ENCODE peak calls at places on chromosomes 16 and 17, in ten cellular contexts. T is mucosa of descending colon; X is CD8-positive, alpha-beta T cell; N is cardiac muscle cell; I is AG04449; P is astrocyte of the cerebellum; H is HFFc6; Z is Calu3; R is A549; J is WTC11. V is an unnamed sample.
A peak's percentile ranks its signal among the peaks of the same experiment; 100 is the strongest.

GRCh38 chr17:67993153-67993997 is 2.9 kb downstream of the C17orf58 start:
- DNase-seq in N (peak; percentile 91), Z (peak; percentile 89), J (peak; percentile 76), I (no peak), X (peak; percentile 67), T (peak; percentile 91), P (peak; percentile 35), H (peak; percentile 64), R (peak; percentile 77), V (peak; percentile 82)

GRCh38 chr17:66784621-66785364 is 50.1 kb upstream of the CACNG5 start:
- DNase-seq in I (no peak), T (no peak), R (no peak), J (no peak), Z (no peak), N (no peak), P (no peak), H (no peak), X (no peak), V (no peak)

GRCh38 chr17:40345161-40346034 is 19.1 kb downstream of the GJD3 start:
- DNase-seq in P (no peak), H (peak; percentile 40), I (no peak), R (peak; percentile 85), X (peak; percentile 54), Z (peak; percentile 99), J (peak; percentile 85), N (peak; percentile 87), T (peak; percentile 91), V (peak; percentile 55)

GRCh38 chr16:11251525-11252481 is 4.2 kb downstream of the SOCS1 start:
- DNase-seq in I (peak; percentile 52), N (no peak), T (no peak), R (no peak), P (peak; percentile 18), X (peak; percentile 80), H (peak; percentile 33), J (no peak), Z (no peak), V (no peak)

GRCh38 chr17:38352245-38353083 is 820 bp downstream of the SOCS7 start:
- DNase-seq in N (peak; percentile 53), X (peak; percentile 12), J (peak; percentile 37), P (no peak), I (no peak), T (peak; percentile 61), H (no peak), Z (peak; percentile 66), R (peak; percentile 29), V (peak; percentile 66)

GRCh38 chr17:49148171-49148570 is 15.6 kb downstream of the B4GALNT2 start:
- DNase-seq in R (no peak), Z (no peak), X (no peak), P (no peak), H (no peak), N (no peak), J (no peak), T (no peak), I (no peak), V (no peak)

GRCh38 chr17:61488878-61489718 is 36.9 kb downstream of the TBX4 start:
- DNase-seq in P (no peak), Z (no peak), X (no peak), R (no peak), N (no peak), H (no peak), J (no peak), I (no peak), T (peak; percentile 83), V (no peak)

GRCh38 chr16:48558269-48558915 is 51.6 kb downstream of the N4BP1 start:
- DNase-seq in X (no peak), R (no peak), Z (no peak), J (no peak), I (no peak), T (no peak), N (no peak), H (peak; percentile 23), P (no peak), V (no peak)

GRCh38 chr16:549544-550263 is 10.5 kb upstream of the PRR35 start:
- DNase-seq in P (no peak), I (no peak), R (no peak), Z (no peak), J (peak; percentile 70), H (no peak), X (no peak), T (no peak), N (no peak), V (no peak)
- TF ChIP-seq CTCF in P (no peak), I (no peak), R (no peak), Z (peak; percentile 21), J (peak; percentile 46), H (peak; percentile 38), X (no peak), T (no peak), N (peak; percentile 14), V (no peak)

DNA sequence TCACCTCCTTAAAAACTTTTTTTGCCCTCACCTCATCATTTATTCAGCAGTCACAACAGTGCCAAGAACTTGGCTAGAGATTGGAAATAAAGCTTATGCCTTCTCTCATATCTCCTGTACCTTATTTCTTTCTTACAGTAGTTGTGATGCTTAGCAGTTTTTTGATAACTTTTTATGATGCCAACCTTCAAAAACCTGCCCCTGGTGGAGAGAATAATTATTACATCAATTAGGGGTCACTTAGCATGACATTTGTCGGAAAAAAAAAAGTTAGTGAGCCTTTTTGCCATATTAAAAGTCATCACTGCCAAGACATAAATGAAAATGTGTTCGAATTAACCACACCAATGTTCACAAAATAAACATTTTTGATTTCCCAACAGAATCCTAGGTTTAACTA is 296.6 kb downstream of the WWOX start:
- DNase-seq in I (no peak), N (peak; percentile 5), X (no peak), J (no peak), R (peak; percentile 5), P (no peak), Z (no peak), T (no peak), H (no peak), V (no peak)
- TF ChIP-seq CTCF in I (no peak), N (no peak), X (no peak), J (no peak), R (no peak), P (no peak), Z (peak; percentile 17), T (no peak), H (peak; percentile 61), V (peak; percentile 85)

GRCh38 chr17:55601874-55602364 is 90.7 kb upstream of the SMIM36 start:
- DNase-seq in T (no peak), X (no peak), N (peak; percentile 23), R (peak; percentile 40), H (peak; percentile 50), I (no peak), P (peak; percentile 41), J (peak; percentile 21), Z (peak; percentile 44), V (no peak)
- TF ChIP-seq CTCF in T (no peak), X (peak; percentile 21), N (peak; percentile 86), R (peak; percentile 83), H (peak; percentile 92), I (peak; percentile 69), P (peak; percentile 83), J (peak; percentile 58), Z (peak; percentile 59), V (peak; percentile 74)

DNA sequence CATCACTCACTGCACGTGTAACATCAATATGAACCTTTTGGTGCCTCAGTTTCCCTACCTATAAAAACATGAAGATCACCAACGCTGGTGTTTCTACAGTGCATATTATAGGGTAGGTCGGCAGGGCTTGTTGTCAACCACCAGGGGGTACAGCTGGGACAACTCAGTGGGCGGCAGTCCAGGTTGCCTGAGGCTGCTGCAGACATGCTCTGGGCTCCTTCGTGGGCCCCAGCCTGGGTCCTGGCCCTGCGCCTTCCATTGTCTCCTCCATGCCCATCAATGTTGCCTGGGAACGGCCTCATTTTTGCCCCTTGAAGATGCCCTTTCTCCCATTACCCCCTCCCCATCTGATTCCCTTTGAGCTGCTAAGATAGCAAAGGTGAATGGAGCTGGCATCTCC is 89.8 kb downstream of the GSG1L start:
- DNase-seq in T (no peak), I (no peak), J (no peak), X (no peak), P (no peak), Z (no peak), R (no peak), H (no peak), N (no peak), V (no peak)
- TF ChIP-seq CTCF in T (no peak), I (no peak), J (no peak), X (no peak), P (no peak), Z (no peak), R (no peak), H (peak; percentile 40), N (no peak), V (no peak)

GRCh38 chr17:73929860-73930430 is 273.5 kb upstream of the RPL38 start:
- DNase-seq in R (no peak), P (no peak), J (no peak), I (no peak), T (no peak), H (no peak), Z (no peak), X (no peak), N (no peak), V (no peak)
- TF ChIP-seq CTCF in R (no peak), P (no peak), J (no peak), I (no peak), T (no peak), H (no peak), Z (no peak), X (no peak), N (no peak), V (no peak)

GRCh38 chr17:17314501-17315071 is 11.4 kb downstream of the NT5M start:
- DNase-seq in N (no peak), X (no peak), P (no peak), H (no peak), J (no peak), I (no peak), Z (no peak), R (no peak), T (no peak), V (no peak)

GRCh38 chr17:17315142-17315821 is 12.1 kb downstream of the NT5M start:
- DNase-seq in J (no peak), H (no peak), Z (no peak), R (no peak), I (no peak), T (no peak), X (no peak), N (no peak), P (no peak), V (no peak)

GRCh38 chr17:17313350-17313991 is 10.3 kb downstream of the NT5M start:
- DNase-seq in H (no peak), Z (peak; percentile 72), I (no peak), R (peak; percentile 85), P (no peak), X (peak; percentile 75), N (peak; percentile 62), T (peak; percentile 67), J (peak; percentile 79), V (peak; percentile 43)
- TF ChIP-seq CTCF in H (peak; percentile 54), Z (no peak), I (peak; percentile 58), R (peak; percentile 64), P (peak; percentile 26), X (peak; percentile 81), N (peak; percentile 33), T (peak; percentile 8), J (no peak), V (no peak)

GRCh38 chr17:7711356-7711755 is 6.2 kb upstream of the DNAH2 start:
- DNase-seq in I (no peak), J (peak; percentile 54), H (no peak), R (peak; percentile 68), Z (no peak), T (no peak), N (no peak), P (no peak), X (no peak), V (no peak)
- TF ChIP-seq CTCF in I (no peak), J (peak; percentile 41), H (peak; percentile 49), R (no peak), Z (no peak), T (no peak), N (no peak), P (no peak), X (no peak), V (peak; percentile 63)

GRCh38 chr16:20741555-20742285 is at the start of gene THUMPD1:
- DNase-seq in Z (peak; percentile 98), J (peak; percentile 99), N (peak; percentile 95), H (peak; percentile 93), X (peak; percentile 98), T (peak; percentile 99), P (peak; percentile 87), R (peak; percentile 96), I (peak; percentile 53), V (peak; percentile 99)
- TF ChIP-seq CTCF in Z (no peak), J (no peak), N (no peak), H (peak; percentile 20), X (peak; percentile 23), T (peak; percentile 6), P (peak; percentile 21), R (no peak), I (peak; percentile 12), V (no peak)

V was measured in glutamatergic neuron.